ENCODE peak calls at places on chromosomes 1 and 21, in four cellular contexts. U is HEK293T, T is SK-N-SH, M is GM12878. J is an unnamed sample.

GRCh38 chr1:161020573-161021167 is at the start of gene F11R:
- DNase-seq in T (peak; percentile 41), M (no peak), U (peak; percentile 63), J (peak; percentile 89)

GRCh38 chr1:2866415-2867086 is 65.1 kb upstream of the TTC34 start:
- DNase-seq in U (no peak), T (no peak), M (no peak), J (no peak)

GRCh38 chr21:31348188-31348587 is 4.1 kb upstream of the TIAM1 start:
- DNase-seq in M (no peak), T (no peak), U (no peak), J (no peak)

GRCh38 chr21:45990049-45990711 is 8.6 kb downstream of the COL6A1 start:
- DNase-seq in T (no peak), M (no peak), U (no peak), J (no peak)

GRCh38 chr1:203327684-203328457 is 22.6 kb downstream of the BTG2 start:
- DNase-seq in M (no peak), U (peak; percentile 74), T (peak; percentile 83), J (peak; percentile 73)

GRCh38 chr1:52569333-52570265 is 16.7 kb upstream of the TUT4 start:
- DNase-seq in M (no peak), U (no peak), T (no peak), J (no peak)

GRCh38 chr1:53634571-53634979 is 104.4 kb downstream of the GLIS1 start:
- DNase-seq in M (no peak), U (no peak), T (no peak), J (no peak)

GRCh38 chr1:172815740-172816139 is 156.8 kb downstream of the FASLG start:
- DNase-seq in U (no peak), M (no peak), T (no peak), J (no peak)

GRCh38 chr21:29117372-29117955 is 13.0 kb upstream of the MAP3K7CL start:
- DNase-seq in M (peak; percentile 48), U (no peak), T (no peak), J (no peak)

GRCh38 chr1:235663628-235664027 is 14.0 kb upstream of the GNG4 start:
- DNase-seq in T (no peak), U (no peak), M (no peak), J (no peak)

GRCh38 chr21:31656199-31657095 is 3.0 kb upstream of the SOD1 start:
- DNase-seq in M (no peak), U (no peak), T (no peak), J (no peak)

GRCh38 chr1:63686696-63687095 is 87.1 kb upstream of the ROR1 start:
- DNase-seq in U (no peak), T (no peak), M (no peak), J (no peak)

GRCh38 chr1:56576880-56577858 is 2.2 kb downstream of the PLPP3 start:
- DNase-seq in U (peak; percentile 53), T (peak; percentile 54), M (no peak), J (no peak)

GRCh38 chr1:233668725-233669294 is 54.9 kb downstream of the KCNK1 start:
- DNase-seq in M (peak; percentile 68), U (no peak), T (no peak), J (peak; percentile 92)

GRCh38 chr1:15938628-15939161 is 37.2 kb downstream of the ZBTB17 start:
- DNase-seq in M (no peak), T (no peak), U (no peak), J (no peak)

GRCh38 chr1:83996621-83997020 is 2.3 kb downstream of the TTLL7 start:
- DNase-seq in T (no peak), M (no peak), U (no peak), J (no peak)

GRCh38 chr1:233180626-233181364 is 114.7 kb downstream of the PCNX2 start:
- DNase-seq in T (no peak), U (no peak), M (no peak), J (no peak)

GRCh38 chr1:166113031-166113430 is 53.8 kb downstream of the FAM78B start:
- DNase-seq in M (no peak), T (no peak), U (no peak), J (no peak)

GRCh38 chr1:116772648-116773045 is 18.4 kb downstream of the CD2 start:
- DNase-seq in T (no peak), M (no peak), U (no peak), J (no peak)

GRCh38 chr1:161848676-161849075 is 82.6 kb downstream of the ATF6 start:
- DNase-seq in U (no peak), T (no peak), M (no peak), J (no peak)

GRCh38 chr1:45001011-45001481 is 10.1 kb downstream of the HECTD3 start:
- DNase-seq in U (no peak), T (no peak), M (no peak), J (no peak)

GRCh38 chr1:178323067-178323466 is 173.7 kb downstream of the CLEC20A start:
- DNase-seq in T (no peak), U (no peak), M (no peak), J (no peak)

GRCh38 chr1:178330848-178331497 is 165.8 kb downstream of the CLEC20A start:
- DNase-seq in U (no peak), M (no peak), T (no peak), J (no peak)

GRCh38 chr1:178330153-178330552 is 166.6 kb downstream of the CLEC20A start:
- DNase-seq in T (no peak), U (no peak), M (no peak), J (no peak)

GRCh38 chr1:178324003-178324402 is 172.8 kb downstream of the CLEC20A start:
- DNase-seq in M (no peak), U (no peak), T (no peak), J (no peak)

DNA sequence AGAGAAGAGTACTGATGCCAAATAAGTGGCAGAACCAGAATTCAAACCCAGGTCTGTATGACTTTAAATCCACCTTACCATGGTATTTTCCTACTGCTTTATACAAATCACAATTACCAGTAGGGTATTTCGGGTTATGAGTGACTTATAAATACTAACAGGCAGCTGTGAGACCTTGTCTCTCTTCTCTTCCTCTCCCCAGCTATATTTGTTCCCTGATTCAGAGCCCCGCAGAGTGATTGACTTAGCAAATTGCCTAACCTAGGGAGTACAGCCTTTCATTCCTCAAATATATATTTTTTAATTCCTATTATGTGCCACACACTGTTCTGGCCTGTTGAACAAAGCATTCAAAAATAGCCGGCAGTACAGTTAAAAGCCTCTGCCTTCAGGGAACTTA is 168.0 kb downstream of the CLEC20A start:
- DNase-seq in M (no peak), T (no peak), U (no peak), J (no peak)
- TF ChIP-seq FOXM1 in M (no peak), T (no peak), U (no peak), J (no peak)

DNA sequence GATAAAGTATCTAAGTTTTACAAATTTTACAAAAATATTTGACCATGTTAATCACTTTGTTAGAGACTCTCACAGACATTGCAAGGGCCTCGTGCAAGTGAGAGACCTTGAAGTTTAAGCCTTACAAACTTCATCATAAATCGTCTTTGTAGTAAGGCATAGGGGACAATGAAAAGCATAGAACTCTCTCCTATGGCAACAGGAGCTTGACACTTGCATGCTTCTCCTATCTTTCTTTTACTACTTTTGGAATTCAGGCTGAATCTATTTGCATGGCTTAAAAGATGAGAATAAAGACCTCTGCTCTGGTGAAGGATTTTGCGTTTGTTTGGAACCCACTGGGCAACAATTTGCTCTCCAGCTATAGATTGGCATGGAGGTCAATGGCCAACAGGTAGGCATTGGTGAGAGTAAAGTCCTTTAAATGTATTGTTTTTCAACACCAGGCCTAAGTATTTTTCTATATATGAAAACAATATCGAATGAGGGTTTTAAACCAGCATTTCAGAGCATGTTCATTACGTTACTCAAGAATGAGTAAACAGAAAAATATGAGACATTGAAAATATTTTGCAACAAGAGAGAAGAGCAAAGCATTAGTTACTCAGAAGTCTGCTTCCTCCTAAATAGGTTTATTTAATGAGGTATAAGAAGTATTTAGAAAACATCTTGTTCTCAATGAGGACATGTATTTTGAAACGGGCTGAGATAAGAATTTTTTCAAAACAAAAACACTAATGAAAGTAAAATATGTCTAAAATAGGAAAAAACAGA is 192.2 kb downstream of the TGFB2 start:
- DNase-seq in U (no peak), M (no peak), T (no peak), J (no peak)
- TF ChIP-seq FOXM1 in U (no peak), M (no peak), T (no peak), J (no peak)

DNA sequence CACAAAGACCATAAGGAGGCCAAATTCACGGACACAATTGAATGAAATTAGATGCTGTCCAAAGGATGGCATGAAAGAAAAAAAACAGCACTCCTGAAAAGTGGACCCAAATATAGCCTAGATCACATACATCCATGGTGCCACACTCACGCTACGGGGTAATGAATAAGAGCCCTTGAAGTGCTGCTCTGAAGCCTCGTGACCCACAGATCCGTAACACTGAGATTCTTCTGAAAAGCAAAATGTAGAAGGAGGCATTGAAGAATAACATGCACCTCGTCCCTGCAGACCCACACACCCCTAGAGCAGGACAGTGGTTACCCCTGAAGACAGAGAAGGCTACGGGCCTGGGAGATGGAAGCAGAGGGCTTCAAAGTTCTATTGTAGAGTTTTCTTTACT is 3.9 kb upstream of the ITGB2 start:
- DNase-seq in U (no peak), T (no peak), M (no peak), J (no peak)
- TF ChIP-seq FOXM1 in U (no peak), T (no peak), M (no peak), J (no peak)

GRCh38 chr21:40575983-40576382 is 271.0 kb downstream of the DSCAM start:
- DNase-seq in T (no peak), M (no peak), U (no peak), J (no peak)

GRCh38 chr21:40577285-40578043 is 269.5 kb downstream of the DSCAM start:
- DNase-seq in U (no peak), M (no peak), T (no peak), J (no peak)
- TF ChIP-seq FOXM1 in U (no peak), M (no peak), T (no peak), J (no peak)

GRCh38 chr1:230682882-230683610 is 30.9 kb downstream of the AGT start:
- DNase-seq in M (no peak), U (no peak), T (no peak), J (no peak)
- TF ChIP-seq FOXM1 in M (no peak), U (no peak), T (no peak), J (no peak)